ENCODE peak calls at places on chromosome 4, in four cellular contexts. P, M, R and Y are unnamed samples.

GRCh38 chr4:72858328-72858727 is 211.2 kb downstream of the COX18 start:
- DNase-seq in M (no peak), P (no peak), R (no peak), Y (no peak)

GRCh38 chr4:60020389-60020788 is 1179.7 kb upstream of the ADGRL3 start:
- DNase-seq in R (no peak), P (no peak), M (no peak), Y (no peak)

GRCh38 chr4:181952478-181952877 is 290.7 kb upstream of the TENM3 start:
- DNase-seq in M (no peak), R (no peak), P (no peak), Y (peak)

GRCh38 chr4:180827610-180828009 is 1415.6 kb upstream of the TENM3 start:
- DNase-seq in M (no peak), R (no peak), P (no peak), Y (no peak)

GRCh38 chr4:76969493-76969892 is 19.9 kb downstream of the SEPTIN11 start:
- DNase-seq in R (no peak), M (no peak), P (no peak), Y (no peak)

GRCh38 chr4:66575024-66575696 is 904.9 kb upstream of the EPHA5 start:
- DNase-seq in P (no peak), M (peak), R (no peak), Y (no peak)

GRCh38 chr4:9880411-9881197 is 99.2 kb downstream of the DRD5 start:
- DNase-seq in M (no peak), R (no peak), P (no peak), Y (no peak)

GRCh38 chr4:168923526-168924194 is 86.4 kb downstream of the CBR4 start:
- DNase-seq in M (no peak), P (no peak), R (peak), Y (no peak)

GRCh38 chr4:87038837-87039715 is 104.3 kb downstream of the AFF1 start:
- DNase-seq in R (peak), P (no peak), M (no peak), Y (no peak)

GRCh38 chr4:56818797-56819196 is 2.7 kb downstream of the SPINK2 start:
- DNase-seq in R (no peak), P (no peak), M (no peak), Y (no peak)

GRCh38 chr4:56817840-56818491 is 3.5 kb downstream of the SPINK2 start:
- DNase-seq in M (no peak), P (no peak), R (no peak), Y (no peak)

GRCh38 chr4:56823933-56824600 is 2.6 kb upstream of the SPINK2 start:
- DNase-seq in P (no peak), R (no peak), M (no peak), Y (no peak)

GRCh38 chr4:56821394-56822263 is at the start of gene SPINK2:
- DNase-seq in P (peak), R (no peak), M (no peak), Y (peak)
- TF ChIP-seq CTCF in P (peak), R (no peak), M (no peak), Y (no peak)

DNA sequence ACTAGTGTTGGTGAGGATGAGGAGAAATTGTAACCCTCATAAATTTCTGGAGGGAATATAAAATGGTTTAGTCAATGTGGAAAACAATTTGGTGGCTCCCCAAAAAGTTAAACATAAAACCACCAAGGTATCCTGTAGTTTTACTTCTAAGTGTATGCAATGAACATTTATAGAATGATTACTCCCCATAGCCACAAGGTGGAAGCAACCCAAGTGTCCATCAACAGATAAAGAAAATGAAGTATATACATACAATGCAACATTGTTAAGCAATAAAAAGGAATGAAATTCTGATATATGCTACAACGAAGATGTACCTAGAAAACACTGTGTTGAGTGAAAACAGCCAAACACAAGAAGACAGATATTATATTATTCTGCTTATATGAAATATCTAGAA is 569.1 kb upstream of the GRID2 start:
- DNase-seq in M (no peak), R (no peak), P (no peak), Y (no peak)
- TF ChIP-seq CTCF in M (no peak), R (no peak), P (peak), Y (no peak)

GRCh38 chr4:140529434-140529833 is 5.5 kb downstream of the ELMOD2 start:
- DNase-seq in R (no peak), P (no peak), M (no peak), Y (no peak)

DNA sequence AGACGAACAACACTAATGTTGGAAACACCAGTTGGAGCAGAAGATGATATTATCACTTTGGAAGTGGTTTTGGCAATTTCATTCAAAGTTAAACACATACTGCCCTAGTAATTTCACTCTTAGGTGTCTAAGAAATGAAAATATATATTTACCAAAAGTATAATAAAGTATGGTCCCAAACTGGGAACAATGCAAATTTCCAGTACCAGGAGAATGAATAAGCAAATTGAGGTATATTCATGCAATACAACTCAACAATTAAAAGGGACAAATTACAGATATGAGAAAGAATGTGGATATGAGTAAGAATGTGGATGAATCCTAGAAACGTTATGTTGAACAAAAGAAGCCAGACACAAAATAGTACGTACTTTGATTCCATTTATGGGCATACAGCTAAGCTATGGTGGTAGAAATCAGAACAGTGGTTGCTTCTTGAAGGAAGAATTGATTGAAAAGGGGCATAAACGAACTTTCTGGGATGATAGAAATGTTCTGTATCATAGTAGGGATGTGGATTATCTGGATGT is 10.0 kb downstream of the ELMOD2 start:
- DNase-seq in P (no peak), M (no peak), R (no peak), Y (no peak)
- TF ChIP-seq CTCF in P (no peak), M (no peak), R (no peak), Y (no peak)

GRCh38 chr4:7666011-7666410 is 231.3 kb upstream of the PSAPL1 start:
- DNase-seq in M (no peak), P (no peak), R (no peak), Y (no peak)
- TF ChIP-seq CTCF in M (no peak), P (no peak), R (no peak), Y (no peak)

DNA sequence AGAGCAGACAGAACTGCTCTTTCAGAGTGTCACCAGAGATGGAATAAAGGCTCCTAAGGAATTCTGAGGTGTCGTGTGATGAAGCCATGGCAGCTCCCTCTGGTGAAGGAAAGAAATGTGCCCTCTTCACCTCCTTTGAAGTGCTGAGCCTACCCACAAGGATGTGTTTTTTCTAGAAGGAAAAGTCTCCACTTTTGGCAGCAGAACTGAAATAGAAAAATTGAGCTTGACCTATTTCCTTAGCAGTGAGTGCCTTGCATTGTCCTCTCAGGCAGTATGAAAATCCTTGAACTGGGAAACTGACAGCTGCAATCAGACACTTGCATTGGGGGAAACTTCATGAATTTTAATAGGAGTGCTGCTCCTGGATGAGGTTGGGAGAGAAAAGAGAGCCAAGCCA is 95.2 kb downstream of the DCLK2 start:
- DNase-seq in R (no peak), M (no peak), P (no peak), Y (no peak)
- TF ChIP-seq CTCF in R (no peak), M (no peak), P (no peak), Y (no peak)

GRCh38 chr4:6417516-6417915 is 54.9 kb downstream of the PPP2R2C start:
- DNase-seq in P (no peak), R (no peak), M (no peak), Y (no peak)

GRCh38 chr4:6416518-6417286 is 55.7 kb downstream of the PPP2R2C start:
- DNase-seq in P (no peak), R (no peak), M (no peak), Y (no peak)

GRCh38 chr4:6420036-6420435 is 52.4 kb downstream of the PPP2R2C start:
- DNase-seq in R (no peak), P (no peak), M (no peak), Y (no peak)

GRCh38 chr4:6419452-6420028 is 52.9 kb downstream of the PPP2R2C start:
- DNase-seq in M (no peak), R (no peak), P (no peak), Y (no peak)

GRCh38 chr4:6418193-6418755 is 54.1 kb downstream of the PPP2R2C start:
- DNase-seq in P (no peak), R (no peak), M (no peak), Y (no peak)
- TF ChIP-seq CTCF in P (no peak), R (no peak), M (no peak), Y (no peak)